ENCODE peak calls at places on chromosomes 3 and 15, in five cellular contexts. One of them, this sample, is unnamed.

GRCh38 chr3:69998759-69999158 is 774 bp upstream of the SAMMSON start:
- DNase-seq in neuronal stem cell: no peak
- DNase-seq in IMR-90: no peak
- DNase-seq in H1: no peak
- DNase-seq in mesenchymal stem cell: no peak
- DNase-seq in this sample: no peak

GRCh38 chr3:171805687-171806086 is 4.6 kb downstream of the PLD1 start:
- DNase-seq in neuronal stem cell: no peak
- DNase-seq in IMR-90: no peak
- DNase-seq in H1: no peak
- DNase-seq in mesenchymal stem cell: no peak
- DNase-seq in this sample: no peak

GRCh38 chr15:22839046-22839705 is 710 bp downstream of the NIPA2 start:
- DNase-seq in neuronal stem cell: no peak
- DNase-seq in IMR-90: no peak
- DNase-seq in H1: no peak
- DNase-seq in mesenchymal stem cell: peak
- DNase-seq in this sample: no peak

GRCh38 chr3:180179562-180179961 is 142.8 kb upstream of the PEX5L start:
- DNase-seq in neuronal stem cell: no peak
- DNase-seq in IMR-90: no peak
- DNase-seq in H1: no peak
- DNase-seq in mesenchymal stem cell: no peak
- DNase-seq in this sample: no peak

GRCh38 chr15:79399591-79399990 is 32.5 kb upstream of the MINAR1 start:
- DNase-seq in neuronal stem cell: no peak
- DNase-seq in IMR-90: no peak
- DNase-seq in H1: no peak
- DNase-seq in mesenchymal stem cell: no peak
- DNase-seq in this sample: no peak

GRCh38 chr15:65060641-65061397 is 7.0 kb downstream of the RASL12 start:
- DNase-seq in neuronal stem cell: no peak
- DNase-seq in IMR-90: no peak
- DNase-seq in H1: no peak
- DNase-seq in mesenchymal stem cell: no peak
- DNase-seq in this sample: no peak

GRCh38 chr3:145882416-145882815 is 278.6 kb downstream of the PLOD2 start:
- DNase-seq in neuronal stem cell: no peak
- DNase-seq in IMR-90: no peak
- DNase-seq in H1: no peak
- DNase-seq in mesenchymal stem cell: no peak
- DNase-seq in this sample: no peak

GRCh38 chr3:118671192-118671591 is 363.5 kb downstream of the IGSF11 start:
- DNase-seq in neuronal stem cell: no peak
- DNase-seq in IMR-90: no peak
- DNase-seq in H1: no peak
- DNase-seq in mesenchymal stem cell: no peak
- DNase-seq in this sample: no peak

GRCh38 chr3:146605106-146605505 is at the start of gene PLSCR5:
- DNase-seq in neuronal stem cell: no peak
- DNase-seq in IMR-90: no peak
- DNase-seq in H1: no peak
- DNase-seq in mesenchymal stem cell: no peak
- DNase-seq in this sample: no peak

GRCh38 chr15:29092376-29093064 is 177.1 kb downstream of the NSMCE3 start:
- DNase-seq in neuronal stem cell: no peak
- DNase-seq in IMR-90: no peak
- DNase-seq in H1: no peak
- DNase-seq in mesenchymal stem cell: no peak
- DNase-seq in this sample: no peak

GRCh38 chr15:48722764-48723661 is 77.5 kb upstream of the FBN1 start:
- DNase-seq in neuronal stem cell: no peak
- DNase-seq in IMR-90: peak
- DNase-seq in H1: no peak
- DNase-seq in mesenchymal stem cell: peak
- DNase-seq in this sample: no peak

GRCh38 chr3:146374146-146374545 is 95.2 kb downstream of the PLSCR2 start:
- DNase-seq in neuronal stem cell: no peak
- DNase-seq in IMR-90: peak
- DNase-seq in H1: no peak
- DNase-seq in mesenchymal stem cell: peak
- DNase-seq in this sample: no peak

GRCh38 chr15:22253676-22254408 is 173.5 kb downstream of the OR4M2 start:
- DNase-seq in neuronal stem cell: no peak
- DNase-seq in IMR-90: no peak
- DNase-seq in H1: no peak
- DNase-seq in mesenchymal stem cell: no peak
- DNase-seq in this sample: no peak

GRCh38 chr3:98705694-98706093 is 57.4 kb upstream of the ST3GAL6 start:
- DNase-seq in neuronal stem cell: no peak
- DNase-seq in IMR-90: no peak
- DNase-seq in H1: no peak
- DNase-seq in mesenchymal stem cell: peak
- DNase-seq in this sample: no peak

GRCh38 chr3:51621091-51621892 is 49.8 kb upstream of the TEX264 start:
- DNase-seq in neuronal stem cell: no peak
- DNase-seq in IMR-90: peak
- DNase-seq in H1: no peak
- DNase-seq in mesenchymal stem cell: peak
- DNase-seq in this sample: no peak
- H4K91ac ChIP-seq in neuronal stem cell: no peak
- H4K91ac ChIP-seq in IMR-90: no peak
- H4K91ac ChIP-seq in H1: no peak
- H4K91ac ChIP-seq in mesenchymal stem cell: no peak
- H4K91ac ChIP-seq in this sample: no peak

DNA sequence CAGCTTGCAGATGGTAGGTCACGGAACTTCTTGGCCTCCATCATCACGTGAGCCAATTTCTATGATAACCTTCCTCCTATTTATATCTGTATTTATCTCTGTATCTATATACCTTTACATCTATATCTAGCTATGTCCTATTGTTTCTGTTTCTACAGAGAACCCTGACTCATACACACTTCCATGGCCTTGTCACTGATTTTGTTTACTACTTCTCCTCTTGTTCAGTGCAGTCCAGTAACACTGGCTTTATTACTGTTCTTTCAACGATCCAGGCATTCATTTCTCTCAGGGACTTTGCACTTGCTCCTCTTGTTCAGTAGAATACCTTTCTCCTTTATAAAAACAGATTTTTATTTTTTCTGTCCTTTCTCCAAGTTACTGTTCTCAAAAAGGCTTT is 937.0 kb upstream of the ALCAM start:
- DNase-seq in neuronal stem cell: no peak
- DNase-seq in IMR-90: no peak
- DNase-seq in H1: no peak
- DNase-seq in mesenchymal stem cell: no peak
- DNase-seq in this sample: no peak
- H2BK15ac ChIP-seq in neuronal stem cell: no peak
- H2BK15ac ChIP-seq in IMR-90: no peak
- H2BK15ac ChIP-seq in H1: no peak
- H2BK15ac ChIP-seq in mesenchymal stem cell: no peak
- H2BK15ac ChIP-seq in this sample: no peak

GRCh38 chr3:14256561-14257342 is 78.1 kb downstream of the LSM3 start:
- DNase-seq in neuronal stem cell: peak
- DNase-seq in IMR-90: no peak
- DNase-seq in H1: no peak
- DNase-seq in mesenchymal stem cell: no peak
- DNase-seq in this sample: peak
- H2AK5ac ChIP-seq in neuronal stem cell: no peak
- H2AK5ac ChIP-seq in IMR-90: no peak
- H2AK5ac ChIP-seq in H1: no peak
- H2AK5ac ChIP-seq in mesenchymal stem cell: no peak
- H2AK5ac ChIP-seq in this sample: no peak

GRCh38 chr15:39127151-39127815 is 453.6 kb upstream of the THBS1 start:
- DNase-seq in neuronal stem cell: no peak
- DNase-seq in IMR-90: no peak
- DNase-seq in H1: no peak
- DNase-seq in mesenchymal stem cell: peak
- DNase-seq in this sample: no peak
- H4K91ac ChIP-seq in neuronal stem cell: no peak
- H4K91ac ChIP-seq in IMR-90: peak
- H4K91ac ChIP-seq in H1: no peak
- H4K91ac ChIP-seq in mesenchymal stem cell: peak
- H4K91ac ChIP-seq in this sample: no peak

DNA sequence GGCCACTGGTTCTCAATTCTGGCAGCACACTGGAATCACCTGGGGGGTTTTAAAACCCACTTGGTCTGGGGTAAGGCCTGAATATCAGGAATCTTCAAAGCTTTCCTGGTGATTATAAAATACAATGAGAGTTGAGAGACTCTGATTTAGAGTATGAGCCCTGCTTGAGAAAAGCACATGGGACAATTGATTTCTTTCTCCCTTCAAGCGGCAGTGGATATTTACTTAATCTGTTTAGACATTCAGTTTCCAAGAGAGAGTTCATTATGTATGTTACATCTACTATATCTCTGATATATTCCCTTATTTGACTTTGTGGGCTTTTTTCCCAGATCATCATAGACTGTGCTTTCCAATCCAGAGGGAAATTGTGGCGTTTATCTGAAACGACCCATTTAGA is 171.1 kb upstream of the PFN2 start:
- DNase-seq in neuronal stem cell: no peak
- DNase-seq in IMR-90: no peak
- DNase-seq in H1: no peak
- DNase-seq in mesenchymal stem cell: no peak
- DNase-seq in this sample: no peak
- H2BK15ac ChIP-seq in neuronal stem cell: no peak
- H2BK15ac ChIP-seq in IMR-90: no peak
- H2BK15ac ChIP-seq in H1: no peak
- H2BK15ac ChIP-seq in mesenchymal stem cell: no peak
- H2BK15ac ChIP-seq in this sample: no peak

GRCh38 chr3:48466386-48467109 is 20.0 kb downstream of the ATRIP start:
- DNase-seq in neuronal stem cell: no peak
- DNase-seq in IMR-90: no peak
- DNase-seq in H1: no peak
- DNase-seq in mesenchymal stem cell: no peak
- DNase-seq in this sample: peak
- H2AK5ac ChIP-seq in neuronal stem cell: peak
- H2AK5ac ChIP-seq in IMR-90: peak
- H2AK5ac ChIP-seq in H1: peak
- H2AK5ac ChIP-seq in mesenchymal stem cell: no peak
- H2AK5ac ChIP-seq in this sample: no peak

DNA sequence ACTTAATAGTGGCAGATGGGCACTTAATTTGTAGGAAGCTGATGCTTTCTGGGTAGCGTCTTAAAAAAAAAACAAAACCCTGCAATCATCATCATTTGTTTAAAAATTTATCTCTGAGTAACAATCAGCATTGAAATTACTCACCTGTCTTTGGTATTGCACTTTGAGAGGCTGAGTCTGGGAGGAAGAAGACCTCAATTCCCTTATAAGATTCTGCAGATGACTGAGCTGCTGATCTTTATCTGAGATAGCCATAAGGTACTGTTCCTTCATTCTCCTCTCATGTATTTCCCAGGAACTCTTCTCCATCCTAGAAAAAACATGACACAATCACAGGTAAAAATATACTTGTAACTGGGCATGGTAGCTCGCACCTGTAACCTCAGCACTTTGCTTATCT is 16.4 kb upstream of the HCLS1 start:
- DNase-seq in neuronal stem cell: no peak
- DNase-seq in IMR-90: no peak
- DNase-seq in H1: no peak
- DNase-seq in mesenchymal stem cell: no peak
- DNase-seq in this sample: no peak
- H4K91ac ChIP-seq in neuronal stem cell: no peak
- H4K91ac ChIP-seq in IMR-90: no peak
- H4K91ac ChIP-seq in H1: no peak
- H4K91ac ChIP-seq in mesenchymal stem cell: no peak
- H4K91ac ChIP-seq in this sample: no peak

GRCh38 chr3:187458383-187458782 is 90.2 kb downstream of the RTP4 start:
- DNase-seq in neuronal stem cell: no peak
- DNase-seq in IMR-90: no peak
- DNase-seq in H1: no peak
- DNase-seq in mesenchymal stem cell: no peak
- DNase-seq in this sample: no peak

GRCh38 chr3:187454416-187454815 is 86.2 kb downstream of the RTP4 start:
- DNase-seq in neuronal stem cell: no peak
- DNase-seq in IMR-90: no peak
- DNase-seq in H1: no peak
- DNase-seq in mesenchymal stem cell: no peak
- DNase-seq in this sample: no peak

GRCh38 chr3:187450791-187451190 is 82.6 kb downstream of the RTP4 start:
- DNase-seq in neuronal stem cell: no peak
- DNase-seq in IMR-90: no peak
- DNase-seq in H1: no peak
- DNase-seq in mesenchymal stem cell: no peak
- DNase-seq in this sample: no peak

DNA sequence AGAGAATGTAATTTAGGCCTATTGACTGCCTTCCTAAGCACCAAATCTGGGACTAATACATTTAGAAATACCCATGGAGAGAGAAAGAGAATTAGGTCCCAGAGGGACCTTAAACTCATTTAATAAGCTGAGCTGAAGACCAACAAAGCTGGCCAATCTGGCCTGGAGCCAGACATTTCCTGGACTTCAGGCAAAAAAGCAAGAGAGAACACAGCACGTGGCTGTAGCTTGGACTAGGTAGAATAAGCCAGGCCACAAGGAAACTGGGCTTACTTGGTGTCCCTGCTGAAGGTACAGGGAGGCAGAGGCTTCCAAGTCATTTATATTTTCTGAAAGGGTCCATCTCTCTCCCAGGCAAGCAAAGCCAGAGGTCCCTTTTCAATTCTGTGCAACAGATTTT is 88.1 kb downstream of the RTP4 start:
- DNase-seq in neuronal stem cell: no peak
- DNase-seq in IMR-90: no peak
- DNase-seq in H1: no peak
- DNase-seq in mesenchymal stem cell: no peak
- DNase-seq in this sample: no peak
- H2BK15ac ChIP-seq in neuronal stem cell: no peak
- H2BK15ac ChIP-seq in IMR-90: no peak
- H2BK15ac ChIP-seq in H1: no peak
- H2BK15ac ChIP-seq in mesenchymal stem cell: no peak
- H2BK15ac ChIP-seq in this sample: no peak